ENCODE peak calls at places on chromosomes 16 and 17, in four cellular contexts. L, P, E and D are unnamed samples.
A peak's percentile ranks its signal among the peaks of the same experiment; 100 is the strongest.

GRCh38 chr17:82120148-82120547 is 22.1 kb upstream of the FASN start:
- DNase-seq in L (no peak), P (no peak), E (no peak), D (no peak)

GRCh38 chr16:69397821-69398521 is 12.2 kb upstream of the TERF2 start:
- DNase-seq in L (no peak), P (no peak), E (no peak), D (no peak)

GRCh38 chr17:55969577-55969976 is 183.7 kb upstream of the ANKFN1 start:
- DNase-seq in L (no peak), P (no peak), E (no peak), D (no peak)

GRCh38 chr16:15708096-15708495 is 58.1 kb downstream of the NDE1 start:
- DNase-seq in L (no peak), P (no peak), E (no peak), D (no peak)

GRCh38 chr17:83067718-83068261 is 11.6 kb upstream of the METRNL start:
- DNase-seq in L (peak; percentile 44), P (peak; percentile 13), E (no peak), D (peak; percentile 49)

GRCh38 chr16:11078812-11079459 is 134.6 kb downstream of the CLEC16A start:
- DNase-seq in L (peak; percentile 94), P (no peak), E (peak; percentile 25), D (no peak)

GRCh38 chr16:70576431-70577255 is 53.0 kb downstream of the SF3B3 start:
- DNase-seq in L (no peak), P (no peak), E (no peak), D (no peak)

GRCh38 chr17:59838196-59838911 is 54.4 kb downstream of the TUBD1 start:
- DNase-seq in L (peak; percentile 57), P (no peak), E (no peak), D (no peak)

GRCh38 chr17:66229783-66230538 is 746 bp upstream of the APOH start:
- DNase-seq in L (no peak), P (no peak), E (no peak), D (no peak)

GRCh38 chr17:27381007-27381501 is 75.2 kb upstream of the KSR1 start:
- DNase-seq in L (peak; percentile 68), P (peak; percentile 84), E (peak; percentile 21), D (peak; percentile 76)

GRCh38 chr16:70662991-70663523 is 16.7 kb downstream of the IL34 start:
- DNase-seq in L (peak; percentile 64), P (no peak), E (no peak), D (peak; percentile 57)

GRCh38 chr17:13085578-13085977 is 67.8 kb upstream of the ELAC2 start:
- DNase-seq in L (no peak), P (no peak), E (no peak), D (no peak)

GRCh38 chr16:13793788-13794461 is 126.0 kb upstream of the ERCC4 start:
- DNase-seq in L (peak; percentile 62), P (no peak), E (no peak), D (no peak)

GRCh38 chr17:74963656-74964055 is 8.9 kb downstream of the HID1 start:
- DNase-seq in L (no peak), P (no peak), E (no peak), D (no peak)

GRCh38 chr16:55569025-55569424 is 2.5 kb downstream of the CAPNS2 start:
- DNase-seq in L (peak; percentile 30), P (no peak), E (no peak), D (peak; percentile 62)

GRCh38 chr17:7133424-7133823 is 18.8 kb upstream of the ASGR2 start:
- DNase-seq in L (no peak), P (no peak), E (no peak), D (peak; percentile 63)

GRCh38 chr17:11986179-11986938 is 10.9 kb downstream of the ZNF18 start:
- DNase-seq in L (no peak), P (no peak), E (no peak), D (no peak)

GRCh38 chr16:52611817-52612673 is 65.1 kb upstream of the TOX3 start:
- DNase-seq in L (no peak), P (peak; percentile 83), E (no peak), D (no peak)

GRCh38 chr17:71764507-71764906 is 356.3 kb upstream of the SOX9 start:
- DNase-seq in L (no peak), P (no peak), E (no peak), D (no peak)

GRCh38 chr17:29590979-29591736 is 1.7 kb upstream of the GIT1 start:
- DNase-seq in L (peak; percentile 86), P (peak; percentile 79), E (no peak), D (peak; percentile 85)

GRCh38 chr17:63082273-63082861 is 116.3 kb downstream of the TANC2 start:
- DNase-seq in L (no peak), P (no peak), E (no peak), D (no peak)

GRCh38 chr16:24728891-24729242 is 584 bp upstream of the TNRC6A start:
- DNase-seq in L (no peak), P (no peak), E (no peak), D (no peak)

GRCh38 chr16:15034266-15035162 is 21.4 kb downstream of the NTAN1 start:
- DNase-seq in L (peak; percentile 50), P (no peak), E (no peak), D (peak; percentile 51)

GRCh38 chr16:50021509-50021908 is 3.5 kb upstream of the CNEP1R1 start:
- DNase-seq in L (no peak), P (peak; percentile 32), E (no peak), D (no peak)

GRCh38 chr17:4130715-4131114 is 12.1 kb downstream of the ZZEF1 start:
- DNase-seq in L (peak; percentile 64), P (no peak), E (no peak), D (no peak)

GRCh38 chr17:82204831-82205719 is 7.6 kb downstream of the CCDC57 start:
- DNase-seq in L (no peak), P (peak; percentile 96), E (no peak), D (no peak)

GRCh38 chr16:89918453-89919347 is at the start of gene MC1R:
- DNase-seq in L (no peak), P (peak; percentile 46), E (no peak), D (no peak)

GRCh38 chr17:19958023-19958422 is 19.6 kb downstream of the AKAP10 start:
- DNase-seq in L (no peak), P (no peak), E (no peak), D (no peak)

GRCh38 chr17:78147315-78147998 is 1.3 kb downstream of the C17orf99 start:
- DNase-seq in L (no peak), P (no peak), E (no peak), D (no peak)

GRCh38 chr16:84396537-84397008 is 28.2 kb downstream of the ATP2C2 start:
- DNase-seq in L (no peak), P (no peak), E (no peak), D (no peak)